ENCODE peak calls at places on chromosomes 1 and 21, in nine cellular contexts. B is nephron progenitor cell; F is heart right ventricle; W is foreskin fibroblast; V is CD8-positive, alpha-beta T cell; Q is brain microvascular endothelial cell; I is hepatocyte; Z is sigmoid colon; M is fibroblast of lung. O is an unnamed sample.

GRCh38 chr1:93779540-93780121 is 98.0 kb upstream of the BCAR3 start:
- DNase-seq in B (no peak), F (no peak), W (peak), V (no peak), Q (peak), I (no peak), Z (no peak), M (peak), O (peak)

GRCh38 chr1:64849942-64850341 is 105.1 kb downstream of the RAVER2 start:
- DNase-seq in B (no peak), F (no peak), W (no peak), V (no peak), Q (no peak), I (no peak), Z (no peak), M (no peak), O (no peak)

GRCh38 chr1:157163273-157164127 is 25.3 kb upstream of the ETV3 start:
- DNase-seq in B (peak), F (peak), W (peak), V (peak), Q (peak), I (peak), Z (peak), M (peak), O (peak)

GRCh38 chr1:162943627-162944026 is 82.7 kb upstream of the CCDC190 start:
- DNase-seq in B (no peak), F (no peak), W (no peak), V (no peak), Q (no peak), I (no peak), Z (no peak), M (peak), O (no peak)

GRCh38 chr1:154463512-154463990 is 38.5 kb upstream of the TDRD10 start:
- DNase-seq in B (no peak), F (no peak), W (no peak), V (peak), Q (peak), I (no peak), Z (peak), M (no peak), O (no peak)

GRCh38 chr1:15328785-15329480 is 80.8 kb upstream of the EFHD2 start:
- DNase-seq in B (no peak), F (peak), W (peak), V (no peak), Q (peak), I (peak), Z (no peak), M (peak), O (no peak)

GRCh38 chr21:23639726-23640125 is 1967.6 kb downstream of the MRPL39 start:
- DNase-seq in B (no peak), F (no peak), W (no peak), V (no peak), Q (no peak), I (no peak), Z (no peak), M (no peak), O (peak)

GRCh38 chr1:156894711-156895407 is 1.3 kb downstream of the PEAR1 start:
- DNase-seq in B (no peak), F (peak), W (no peak), V (no peak), Q (no peak), I (peak), Z (no peak), M (peak), O (no peak)

GRCh38 chr21:42234464-42235241 is 15.7 kb downstream of the ABCG1 start:
- DNase-seq in B (peak), F (peak), W (no peak), V (peak), Q (peak), I (peak), Z (peak), M (peak), O (no peak)

GRCh38 chr21:29499734-29500343 is 201.1 kb downstream of the BACH1 start:
- DNase-seq in B (peak), F (no peak), W (no peak), V (no peak), Q (peak), I (no peak), Z (no peak), M (peak), O (no peak)

GRCh38 chr1:244435562-244436205 is 16.0 kb downstream of the ADSS2 start:
- DNase-seq in B (no peak), F (no peak), W (peak), V (no peak), Q (peak), I (no peak), Z (no peak), M (peak), O (no peak)

GRCh38 chr1:245614986-245615385 is 460.2 kb downstream of the KIF26B start:
- DNase-seq in B (no peak), F (no peak), W (no peak), V (no peak), Q (no peak), I (no peak), Z (no peak), M (no peak), O (no peak)

GRCh38 chr1:62912028-62912638 is 128.2 kb downstream of the ATG4C start:
- DNase-seq in B (no peak), F (no peak), W (peak), V (no peak), Q (peak), I (peak), Z (no peak), M (peak), O (no peak)

GRCh38 chr1:241639653-241640148 is 468 bp downstream of the CHML start:
- DNase-seq in B (peak), F (peak), W (no peak), V (peak), Q (peak), I (peak), Z (peak), M (peak), O (no peak)

GRCh38 chr1:87927391-87928073 is 598.9 kb downstream of the LMO4 start:
- DNase-seq in B (no peak), F (no peak), W (no peak), V (no peak), Q (no peak), I (no peak), Z (no peak), M (peak), O (peak)

GRCh38 chr1:15538750-15539149 is 12.1 kb downstream of the DNAJC16 start:
- DNase-seq in B (no peak), F (no peak), W (no peak), V (no peak), Q (no peak), I (no peak), Z (no peak), M (no peak), O (no peak)

GRCh38 chr1:158998781-158999161 is 10.9 kb upstream of the IFI16 start:
- DNase-seq in B (peak), F (peak), W (peak), V (no peak), Q (peak), I (peak), Z (peak), M (peak), O (peak)

GRCh38 chr21:37658994-37659458 is 257.2 kb downstream of the KCNJ6 start:
- DNase-seq in B (no peak), F (no peak), W (peak), V (no peak), Q (peak), I (peak), Z (peak), M (peak), O (peak)

GRCh38 chr1:71869326-71869725 is 413.0 kb downstream of the NEGR1 start:
- DNase-seq in B (no peak), F (no peak), W (no peak), V (no peak), Q (no peak), I (no peak), Z (no peak), M (no peak), O (no peak)

GRCh38 chr1:228175316-228176023 is 9.9 kb downstream of the IBA57 start:
- DNase-seq in B (no peak), F (no peak), W (no peak), V (no peak), Q (no peak), I (no peak), Z (no peak), M (no peak), O (no peak)

GRCh38 chr1:77834771-77835334 is 53.6 kb upstream of the NEXN start:
- DNase-seq in B (no peak), F (no peak), W (peak), V (no peak), Q (peak), I (peak), Z (peak), M (peak), O (no peak)

GRCh38 chr1:26161408-26162219 is 2.7 kb downstream of the FAM110D start:
- DNase-seq in B (peak), F (peak), W (peak), V (no peak), Q (no peak), I (peak), Z (no peak), M (peak), O (peak)

GRCh38 chr1:159076753-159077656 is at the start of gene AIM2:
- DNase-seq in B (no peak), F (peak), W (peak), V (peak), Q (no peak), I (no peak), Z (no peak), M (peak), O (no peak)

GRCh38 chr21:14989359-14989758 is 75.4 kb downstream of the NRIP1 start:
- DNase-seq in B (no peak), F (no peak), W (no peak), V (no peak), Q (no peak), I (no peak), Z (no peak), M (peak), O (no peak)

GRCh38 chr1:220983877-220984635 is 104.8 kb downstream of the HLX start:
- DNase-seq in B (peak), F (peak), W (no peak), V (no peak), Q (no peak), I (no peak), Z (no peak), M (no peak), O (no peak)

GRCh38 chr1:168054117-168054516 is 82.6 kb downstream of the GPR161 start:
- DNase-seq in B (no peak), F (no peak), W (no peak), V (no peak), Q (no peak), I (no peak), Z (no peak), M (no peak), O (no peak)

GRCh38 chr1:218591966-218592365 is 246.8 kb downstream of the TGFB2 start:
- DNase-seq in B (no peak), F (no peak), W (no peak), V (no peak), Q (no peak), I (no peak), Z (no peak), M (no peak), O (peak)

GRCh38 chr21:46596201-46596600 is 8.7 kb downstream of the S100B start:
- DNase-seq in B (no peak), F (no peak), W (no peak), V (no peak), Q (no peak), I (no peak), Z (no peak), M (no peak), O (no peak)

GRCh38 chr1:81950845-81951244 is 150.1 kb downstream of the ADGRL2 start:
- DNase-seq in B (no peak), F (no peak), W (no peak), V (no peak), Q (no peak), I (no peak), Z (no peak), M (no peak), O (no peak)

GRCh38 chr1:4027008-4027407 is 126.9 kb upstream of the C1orf174 start:
- DNase-seq in B (no peak), F (no peak), W (no peak), V (peak), Q (no peak), I (no peak), Z (no peak), M (no peak), O (no peak)

GRCh38 chr1:10325521-10325920 is 73.3 kb upstream of the PGD start:
- DNase-seq in B (no peak), F (no peak), W (no peak), V (no peak), Q (no peak), I (no peak), Z (no peak), M (no peak), O (no peak)

GRCh38 chr1:91725961-91726704 is 159.8 kb downstream of the TGFBR3 start:
- DNase-seq in B (no peak), F (no peak), W (peak), V (no peak), Q (peak), I (peak), Z (peak), M (peak), O (no peak)

GRCh38 chr1:226776066-226776465 is 37.0 kb upstream of the ITPKB start:
- DNase-seq in B (no peak), F (no peak), W (no peak), V (no peak), Q (no peak), I (no peak), Z (no peak), M (no peak), O (no peak)

GRCh38 chr1:169894424-169895145 is 889 bp upstream of the SCYL3 start:
- DNase-seq in B (no peak), F (no peak), W (no peak), V (no peak), Q (no peak), I (peak), Z (no peak), M (no peak), O (no peak)

GRCh38 chr1:106957795-106958194 is 98.7 kb upstream of the PRMT6 start:
- DNase-seq in B (no peak), F (no peak), W (no peak), V (no peak), Q (no peak), I (no peak), Z (no peak), M (no peak), O (no peak)
- TF ChIP-seq CTCF in B (no peak), F (no peak), W (no peak), V (no peak), Q (no peak), I (no peak), Z (no peak), M (no peak), O (peak)

DNA sequence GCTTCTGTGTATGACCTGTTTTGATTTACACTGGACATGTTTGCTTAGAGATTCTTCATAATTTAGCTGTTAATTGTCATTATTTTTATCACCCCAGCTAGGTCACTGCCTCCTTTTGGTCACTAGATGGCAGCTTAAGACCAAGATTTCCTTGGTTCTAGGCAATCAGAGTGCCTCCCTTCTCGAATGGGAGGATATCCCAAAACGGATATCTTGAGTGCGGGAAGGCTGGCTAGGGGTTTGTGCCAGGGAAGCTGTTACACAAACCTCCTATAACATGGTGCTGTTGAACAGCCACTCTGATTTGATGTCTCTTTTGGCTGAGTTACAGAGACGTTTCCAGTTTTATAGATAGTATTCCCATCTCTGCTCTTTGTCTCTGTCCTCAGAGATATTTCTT is 283.5 kb downstream of the S1PR1 start:
- DNase-seq in B (peak), F (no peak), W (peak), V (no peak), Q (peak), I (peak), Z (no peak), M (peak), O (peak)
- TF ChIP-seq CTCF in B (peak), F (peak), W (peak), V (peak), Q (peak), I (peak), Z (peak), M (peak), O (peak)

GRCh38 chr1:224507771-224508523 is 73.3 kb upstream of the WDR26 start:
- DNase-seq in B (no peak), F (no peak), W (peak), V (no peak), Q (no peak), I (no peak), Z (no peak), M (no peak), O (no peak)
- TF ChIP-seq CTCF in B (no peak), F (no peak), W (no peak), V (no peak), Q (no peak), I (no peak), Z (no peak), M (no peak), O (no peak)

GRCh38 chr1:181718034-181718433 is 234.7 kb downstream of the CACNA1E start:
- DNase-seq in B (no peak), F (no peak), W (no peak), V (no peak), Q (no peak), I (no peak), Z (no peak), M (no peak), O (no peak)
- TF ChIP-seq CTCF in B (no peak), F (no peak), W (no peak), V (no peak), Q (no peak), I (no peak), Z (no peak), M (no peak), O (no peak)

GRCh38 chr1:43933386-43934278 is at the start of gene ARTN:
- DNase-seq in B (peak), F (peak), W (no peak), V (no peak), Q (no peak), I (peak), Z (no peak), M (no peak), O (peak)

GRCh38 chr1:43931711-43932660 is 1.6 kb upstream of the ARTN start:
- DNase-seq in B (no peak), F (no peak), W (no peak), V (no peak), Q (no peak), I (no peak), Z (no peak), M (no peak), O (no peak)

GRCh38 chr1:43932786-43933385 is 715 bp upstream of the ARTN start:
- DNase-seq in B (peak), F (no peak), W (peak), V (no peak), Q (peak), I (no peak), Z (no peak), M (peak), O (peak)

GRCh38 chr1:43930949-43931275 is 2.7 kb upstream of the ARTN start:
- DNase-seq in B (no peak), F (no peak), W (no peak), V (no peak), Q (no peak), I (no peak), Z (peak), M (no peak), O (no peak)

GRCh38 chr1:43930168-43930948 is 3.2 kb upstream of the ARTN start:
- DNase-seq in B (no peak), F (no peak), W (no peak), V (no peak), Q (no peak), I (no peak), Z (peak), M (no peak), O (peak)
- TF ChIP-seq CTCF in B (peak), F (peak), W (peak), V (peak), Q (peak), I (peak), Z (no peak), M (peak), O (peak)

GRCh38 chr21:39452207-39452964 is 616 bp downstream of the SH3BGR start:
- DNase-seq in B (no peak), F (no peak), W (peak), V (no peak), Q (no peak), I (no peak), Z (no peak), M (peak), O (no peak)

GRCh38 chr21:39453571-39454179 is 1.9 kb downstream of the SH3BGR start:
- DNase-seq in B (no peak), F (no peak), W (no peak), V (no peak), Q (no peak), I (no peak), Z (no peak), M (no peak), O (no peak)

GRCh38 chr21:39452965-39453332 is 1.2 kb downstream of the SH3BGR start:
- DNase-seq in B (no peak), F (no peak), W (no peak), V (no peak), Q (no peak), I (no peak), Z (no peak), M (no peak), O (no peak)

GRCh38 chr21:39454949-39455668 is 3.3 kb downstream of the SH3BGR start:
- DNase-seq in B (no peak), F (no peak), W (no peak), V (no peak), Q (no peak), I (no peak), Z (no peak), M (no peak), O (no peak)

GRCh38 chr21:39456665-39457064 is 4.9 kb downstream of the SH3BGR start:
- DNase-seq in B (no peak), F (no peak), W (no peak), V (no peak), Q (no peak), I (no peak), Z (no peak), M (no peak), O (no peak)
- TF ChIP-seq CTCF in B (peak), F (peak), W (peak), V (no peak), Q (peak), I (peak), Z (no peak), M (peak), O (peak)

DNA sequence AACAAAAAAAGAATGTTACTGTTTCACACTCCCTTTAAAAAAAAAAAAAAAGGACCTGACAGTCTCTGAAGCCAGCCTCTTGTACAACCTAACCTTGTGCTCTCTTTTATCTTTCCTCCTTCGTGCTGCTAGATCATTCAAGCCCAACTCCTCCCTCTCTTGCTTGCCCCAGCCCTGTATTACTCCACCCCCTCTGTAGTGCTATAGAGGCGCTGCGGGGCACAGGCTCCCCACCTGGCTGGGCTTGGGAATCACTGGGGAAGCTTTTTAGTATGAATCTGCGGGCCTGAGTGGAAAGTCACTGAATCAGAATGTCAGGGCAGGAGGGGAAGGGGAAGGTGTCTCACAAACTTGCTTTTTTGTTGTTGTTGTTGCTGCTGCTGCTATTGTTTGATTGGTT is 383.7 kb upstream of the CAMK1G start:
- DNase-seq in B (peak), F (no peak), W (no peak), V (no peak), Q (no peak), I (peak), Z (no peak), M (peak), O (no peak)
- TF ChIP-seq CTCF in B (no peak), F (no peak), W (no peak), V (no peak), Q (no peak), I (no peak), Z (no peak), M (no peak), O (peak)

GRCh38 chr1:54312874-54313316 is 93.3 kb downstream of the SSBP3 start:
- DNase-seq in B (peak), F (peak), W (peak), V (no peak), Q (peak), I (peak), Z (peak), M (peak), O (no peak)

GRCh38 chr1:54309631-54310366 is 96.4 kb downstream of the SSBP3 start:
- DNase-seq in B (no peak), F (no peak), W (no peak), V (no peak), Q (no peak), I (no peak), Z (no peak), M (no peak), O (no peak)

GRCh38 chr1:54307305-54307704 is 98.9 kb downstream of the SSBP3 start:
- DNase-seq in B (no peak), F (no peak), W (no peak), V (no peak), Q (no peak), I (no peak), Z (no peak), M (no peak), O (no peak)

GRCh38 chr1:54311506-54311905 is 94.7 kb downstream of the SSBP3 start:
- DNase-seq in B (no peak), F (no peak), W (no peak), V (no peak), Q (no peak), I (no peak), Z (no peak), M (no peak), O (no peak)

GRCh38 chr1:54310439-54311328 is 95.5 kb downstream of the SSBP3 start:
- DNase-seq in B (peak), F (peak), W (no peak), V (no peak), Q (peak), I (peak), Z (no peak), M (peak), O (no peak)
- TF ChIP-seq CTCF in B (peak), F (peak), W (peak), V (no peak), Q (peak), I (peak), Z (peak), M (peak), O (peak)

DNA sequence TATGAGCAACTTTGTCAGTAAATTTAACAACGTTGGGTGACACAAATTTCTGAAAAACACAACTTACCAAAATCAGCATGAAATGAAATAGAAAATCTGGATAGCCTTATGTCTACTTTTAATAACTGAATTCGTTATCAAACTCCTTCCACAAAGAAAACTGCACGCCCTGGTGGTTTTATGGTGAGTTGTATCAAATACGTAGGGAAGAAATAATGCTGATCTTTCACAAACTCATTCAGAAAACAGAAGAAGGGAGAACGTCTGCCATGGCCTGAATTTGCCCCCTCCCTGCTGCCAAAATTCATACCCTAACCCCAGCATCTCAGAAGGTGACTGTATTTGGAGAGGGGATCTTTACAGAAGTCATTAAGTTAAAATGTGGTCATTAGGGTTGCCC is 50.0 kb upstream of the COL18A1 start:
- DNase-seq in B (no peak), F (no peak), W (no peak), V (no peak), Q (no peak), I (no peak), Z (no peak), M (no peak), O (no peak)
- TF ChIP-seq CTCF in B (no peak), F (no peak), W (no peak), V (no peak), Q (peak), I (no peak), Z (no peak), M (peak), O (peak)

O was measured in foreskin keratinocyte.